ENCODE peak calls at places on chromosome 10, in eight cellular contexts. One of them, this sample, is unnamed.

GRCh38 chr10:129404091-129404490 is 63.0 kb upstream of the MGMT start:
- DNase-seq in tibial nerve: no peak
- DNase-seq in uterus: no peak
- DNase-seq in GM23338: no peak
- DNase-seq in astrocyte: no peak
- DNase-seq in brain microvascular endothelial cell: no peak
- DNase-seq in bronchial epithelial cell: no peak
- DNase-seq in PC-3: no peak
- DNase-seq in this sample: no peak

GRCh38 chr10:109726473-109726872 is 196.8 kb downstream of the XPNPEP1 start:
- DNase-seq in PC-3: no peak
- DNase-seq in GM23338: no peak
- DNase-seq in bronchial epithelial cell: no peak
- DNase-seq in brain microvascular endothelial cell: no peak
- DNase-seq in uterus: no peak
- DNase-seq in tibial nerve: no peak
- DNase-seq in astrocyte: no peak
- DNase-seq in this sample: no peak

GRCh38 chr10:50470345-50470744 is 153.4 kb downstream of the SGMS1 start:
- DNase-seq in tibial nerve: no peak
- DNase-seq in PC-3: peak; percentile 50
- DNase-seq in brain microvascular endothelial cell: no peak
- DNase-seq in GM23338: peak; percentile 18
- DNase-seq in bronchial epithelial cell: peak; percentile 8
- DNase-seq in astrocyte: no peak
- DNase-seq in uterus: no peak
- DNase-seq in this sample: no peak

GRCh38 chr10:61136151-61136550 is 192.2 kb upstream of the RHOBTB1 start:
- DNase-seq in PC-3: peak; percentile 59
- DNase-seq in brain microvascular endothelial cell: peak; percentile 40
- DNase-seq in uterus: no peak
- DNase-seq in GM23338: peak; percentile 32
- DNase-seq in astrocyte: peak; percentile 27
- DNase-seq in bronchial epithelial cell: peak; percentile 72
- DNase-seq in tibial nerve: no peak
- DNase-seq in this sample: no peak

GRCh38 chr10:3512263-3512662 is 272.7 kb downstream of the KLF6 start:
- DNase-seq in bronchial epithelial cell: no peak
- DNase-seq in astrocyte: no peak
- DNase-seq in GM23338: peak; percentile 47
- DNase-seq in PC-3: no peak
- DNase-seq in tibial nerve: no peak
- DNase-seq in uterus: no peak
- DNase-seq in brain microvascular endothelial cell: no peak
- DNase-seq in this sample: no peak

GRCh38 chr10:119320981-119321380 is 113.6 kb downstream of the GRK5 start:
- DNase-seq in PC-3: no peak
- DNase-seq in uterus: no peak
- DNase-seq in tibial nerve: no peak
- DNase-seq in brain microvascular endothelial cell: no peak
- DNase-seq in bronchial epithelial cell: no peak
- DNase-seq in GM23338: no peak
- DNase-seq in astrocyte: no peak
- DNase-seq in this sample: peak; percentile 30

GRCh38 chr10:101828734-101829551 is 10.7 kb upstream of the OGA start:
- DNase-seq in astrocyte: no peak
- DNase-seq in tibial nerve: no peak
- DNase-seq in PC-3: no peak
- DNase-seq in bronchial epithelial cell: no peak
- DNase-seq in brain microvascular endothelial cell: no peak
- DNase-seq in uterus: peak; percentile 53
- DNase-seq in GM23338: peak; percentile 31
- DNase-seq in this sample: peak; percentile 17

GRCh38 chr10:98956576-98957260 is 278.9 kb downstream of the HPSE2 start:
- DNase-seq in uterus: no peak
- DNase-seq in PC-3: no peak
- DNase-seq in bronchial epithelial cell: peak; percentile 21
- DNase-seq in brain microvascular endothelial cell: peak; percentile 31
- DNase-seq in astrocyte: peak; percentile 13
- DNase-seq in tibial nerve: no peak
- DNase-seq in GM23338: no peak
- DNase-seq in this sample: no peak

GRCh38 chr10:122632031-122632430 is 67.6 kb downstream of the C10orf120 start:
- DNase-seq in tibial nerve: no peak
- DNase-seq in PC-3: no peak
- DNase-seq in GM23338: no peak
- DNase-seq in uterus: no peak
- DNase-seq in bronchial epithelial cell: no peak
- DNase-seq in astrocyte: no peak
- DNase-seq in brain microvascular endothelial cell: no peak
- DNase-seq in this sample: no peak

GRCh38 chr10:57891201-57892006 is 376.3 kb downstream of the IPMK start:
- DNase-seq in GM23338: no peak
- DNase-seq in tibial nerve: no peak
- DNase-seq in bronchial epithelial cell: no peak
- DNase-seq in PC-3: peak; percentile 16
- DNase-seq in uterus: no peak
- DNase-seq in brain microvascular endothelial cell: no peak
- DNase-seq in astrocyte: no peak
- DNase-seq in this sample: no peak

GRCh38 chr10:67225226-67225625 is 299.4 kb downstream of the LRRTM3 start:
- DNase-seq in GM23338: no peak
- DNase-seq in uterus: no peak
- DNase-seq in bronchial epithelial cell: no peak
- DNase-seq in tibial nerve: no peak
- DNase-seq in astrocyte: no peak
- DNase-seq in brain microvascular endothelial cell: no peak
- DNase-seq in PC-3: no peak
- DNase-seq in this sample: no peak

GRCh38 chr10:61662794-61663259 is at the start of gene CABCOCO1:
- DNase-seq in uterus: peak; percentile 47
- DNase-seq in bronchial epithelial cell: peak; percentile 21
- DNase-seq in tibial nerve: no peak
- DNase-seq in GM23338: peak; percentile 86
- DNase-seq in PC-3: peak; percentile 91
- DNase-seq in brain microvascular endothelial cell: peak; percentile 33
- DNase-seq in astrocyte: peak; percentile 47
- DNase-seq in this sample: peak; percentile 92

GRCh38 chr10:96287392-96288105 is 16.2 kb upstream of the BLNK start:
- DNase-seq in bronchial epithelial cell: peak; percentile 79
- DNase-seq in tibial nerve: no peak
- DNase-seq in uterus: no peak
- DNase-seq in PC-3: no peak
- DNase-seq in GM23338: no peak
- DNase-seq in brain microvascular endothelial cell: no peak
- DNase-seq in astrocyte: no peak
- DNase-seq in this sample: no peak

GRCh38 chr10:11229893-11230292 is 212.2 kb downstream of the CELF2 start:
- DNase-seq in bronchial epithelial cell: no peak
- DNase-seq in PC-3: no peak
- DNase-seq in brain microvascular endothelial cell: no peak
- DNase-seq in uterus: no peak
- DNase-seq in GM23338: no peak
- DNase-seq in tibial nerve: no peak
- DNase-seq in astrocyte: no peak
- DNase-seq in this sample: no peak

GRCh38 chr10:43371418-43371817 is at the start of gene FXYD4:
- DNase-seq in uterus: no peak
- DNase-seq in GM23338: no peak
- DNase-seq in astrocyte: no peak
- DNase-seq in bronchial epithelial cell: no peak
- DNase-seq in tibial nerve: no peak
- DNase-seq in PC-3: no peak
- DNase-seq in brain microvascular endothelial cell: no peak
- DNase-seq in this sample: no peak

GRCh38 chr10:87559392-87559791 is 54.7 kb downstream of the MINPP1 start:
- DNase-seq in uterus: no peak
- DNase-seq in brain microvascular endothelial cell: no peak
- DNase-seq in PC-3: no peak
- DNase-seq in astrocyte: no peak
- DNase-seq in GM23338: peak; percentile 42
- DNase-seq in tibial nerve: no peak
- DNase-seq in bronchial epithelial cell: no peak
- DNase-seq in this sample: no peak

GRCh38 chr10:110774069-110775021 is 97.4 kb upstream of the PDCD4 start:
- DNase-seq in tibial nerve: no peak
- DNase-seq in brain microvascular endothelial cell: peak; percentile 89
- DNase-seq in astrocyte: peak; percentile 84
- DNase-seq in PC-3: peak; percentile 83
- DNase-seq in GM23338: no peak
- DNase-seq in bronchial epithelial cell: peak; percentile 97
- DNase-seq in uterus: no peak
- DNase-seq in this sample: peak; percentile 96

DNA sequence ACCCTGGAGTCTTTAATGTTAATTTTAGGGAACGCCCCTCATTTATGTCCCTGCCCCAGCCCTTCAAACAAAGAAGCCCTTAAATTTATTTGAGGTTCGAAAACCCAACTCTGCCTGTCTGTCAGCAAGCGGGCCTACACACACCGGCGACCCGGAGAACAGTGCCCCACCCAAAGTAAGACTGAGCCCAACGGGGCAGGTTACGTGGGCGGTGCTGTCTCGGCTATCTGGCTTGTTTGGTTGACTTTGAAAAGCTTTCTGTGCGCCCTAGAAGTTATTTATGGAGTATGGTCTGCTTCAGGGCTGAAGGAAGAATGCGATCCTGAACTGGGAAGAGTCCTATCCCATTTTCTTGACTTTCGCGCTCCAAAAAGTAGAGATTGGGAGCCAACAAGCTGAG is 1.5 kb downstream of the INA start:
- DNase-seq in GM23338: no peak
- DNase-seq in uterus: no peak
- DNase-seq in tibial nerve: no peak
- DNase-seq in brain microvascular endothelial cell: no peak
- DNase-seq in bronchial epithelial cell: no peak
- DNase-seq in astrocyte: no peak
- DNase-seq in PC-3: no peak
- DNase-seq in this sample: peak; percentile 74
- H3K4me3 ChIP-seq in GM23338: peak overlapping the region; percentile 85
- H3K4me3 ChIP-seq in uterus: no peak overlapping the region
- H3K4me3 ChIP-seq in tibial nerve: no peak overlapping the region
- H3K4me3 ChIP-seq in brain microvascular endothelial cell: no peak overlapping the region
- H3K4me3 ChIP-seq in bronchial epithelial cell: no peak overlapping the region
- H3K4me3 ChIP-seq in astrocyte: no peak overlapping the region
- H3K4me3 ChIP-seq in PC-3: no peak overlapping the region
- H3K4me3 ChIP-seq in this sample: no peak overlapping the region

DNA sequence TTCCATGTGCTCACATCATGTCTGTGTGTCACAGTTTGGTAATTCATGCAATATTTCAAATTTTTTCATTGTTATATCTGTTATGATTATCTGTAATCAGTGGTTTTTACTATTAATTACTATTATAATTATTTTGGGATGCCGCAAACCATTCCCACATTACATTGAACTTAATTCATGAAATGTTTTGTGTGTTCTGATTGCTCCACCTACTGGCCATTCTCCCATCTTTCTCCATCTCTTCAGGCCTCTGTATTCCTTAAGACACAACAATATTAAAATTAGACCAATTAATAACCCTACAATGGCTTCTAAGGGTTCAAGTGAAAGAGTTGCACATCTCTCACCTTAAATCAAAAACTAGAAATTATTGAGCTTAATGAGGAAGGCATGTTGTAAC is 398.5 kb downstream of the PCDH15 start:
- DNase-seq in tibial nerve: no peak
- DNase-seq in brain microvascular endothelial cell: no peak
- DNase-seq in PC-3: peak; percentile 76
- DNase-seq in GM23338: peak; percentile 71
- DNase-seq in uterus: no peak
- DNase-seq in bronchial epithelial cell: peak; percentile 50
- DNase-seq in astrocyte: peak; percentile 1
- DNase-seq in this sample: no peak
- TF ChIP-seq CTCF in tibial nerve: no peak
- TF ChIP-seq CTCF in brain microvascular endothelial cell: peak; percentile 40
- TF ChIP-seq CTCF in PC-3: peak; percentile 92
- TF ChIP-seq CTCF in GM23338: peak; percentile 76
- TF ChIP-seq CTCF in uterus: no peak
- TF ChIP-seq CTCF in bronchial epithelial cell: peak; percentile 40
- TF ChIP-seq CTCF in astrocyte: peak; percentile 34
- TF ChIP-seq CTCF in this sample: no peak

GRCh38 chr10:97451605-97452004 is 5.6 kb downstream of the ZDHHC16 start:
- DNase-seq in GM23338: no peak
- DNase-seq in brain microvascular endothelial cell: no peak
- DNase-seq in PC-3: no peak
- DNase-seq in tibial nerve: no peak
- DNase-seq in uterus: no peak
- DNase-seq in bronchial epithelial cell: no peak
- DNase-seq in astrocyte: no peak
- DNase-seq in this sample: no peak

GRCh38 chr10:97452352-97452751 is 6.4 kb downstream of the ZDHHC16 start:
- DNase-seq in brain microvascular endothelial cell: no peak
- DNase-seq in bronchial epithelial cell: no peak
- DNase-seq in GM23338: no peak
- DNase-seq in astrocyte: no peak
- DNase-seq in PC-3: no peak
- DNase-seq in tibial nerve: no peak
- DNase-seq in uterus: no peak
- DNase-seq in this sample: no peak

GRCh38 chr10:97456034-97456685 is 10.2 kb downstream of the ZDHHC16 start:
- DNase-seq in brain microvascular endothelial cell: no peak
- DNase-seq in bronchial epithelial cell: no peak
- DNase-seq in GM23338: no peak
- DNase-seq in astrocyte: no peak
- DNase-seq in uterus: no peak
- DNase-seq in PC-3: no peak
- DNase-seq in tibial nerve: no peak
- DNase-seq in this sample: peak; percentile 73

GRCh38 chr10:97456686-97457065 is 10.7 kb downstream of the ZDHHC16 start:
- DNase-seq in PC-3: no peak
- DNase-seq in brain microvascular endothelial cell: no peak
- DNase-seq in bronchial epithelial cell: no peak
- DNase-seq in tibial nerve: no peak
- DNase-seq in astrocyte: no peak
- DNase-seq in uterus: no peak
- DNase-seq in GM23338: no peak
- DNase-seq in this sample: no peak

GRCh38 chr10:97454330-97455036 is 8.5 kb downstream of the ZDHHC16 start:
- DNase-seq in tibial nerve: no peak
- DNase-seq in GM23338: no peak
- DNase-seq in brain microvascular endothelial cell: no peak
- DNase-seq in astrocyte: no peak
- DNase-seq in PC-3: no peak
- DNase-seq in uterus: no peak
- DNase-seq in bronchial epithelial cell: peak; percentile 82
- DNase-seq in this sample: no peak
- H3K36me3 ChIP-seq in tibial nerve: peaks cover 6% of the 10 kb centered on the region
- H3K36me3 ChIP-seq in GM23338: peaks cover 34% of the 10 kb centered on the region
- H3K36me3 ChIP-seq in brain microvascular endothelial cell: peaks cover 67% of the 10 kb centered on the region
- H3K36me3 ChIP-seq in astrocyte: peaks cover 52% of the 10 kb centered on the region
- H3K36me3 ChIP-seq in PC-3: peaks cover 28% of the 10 kb centered on the region
- H3K36me3 ChIP-seq in uterus: no peaks in the 10 kb centered on the region
- H3K36me3 ChIP-seq in bronchial epithelial cell: peaks cover 14% of the 10 kb centered on the region
- H3K36me3 ChIP-seq in this sample: peaks cover 59% of the 10 kb centered on the region

DNA sequence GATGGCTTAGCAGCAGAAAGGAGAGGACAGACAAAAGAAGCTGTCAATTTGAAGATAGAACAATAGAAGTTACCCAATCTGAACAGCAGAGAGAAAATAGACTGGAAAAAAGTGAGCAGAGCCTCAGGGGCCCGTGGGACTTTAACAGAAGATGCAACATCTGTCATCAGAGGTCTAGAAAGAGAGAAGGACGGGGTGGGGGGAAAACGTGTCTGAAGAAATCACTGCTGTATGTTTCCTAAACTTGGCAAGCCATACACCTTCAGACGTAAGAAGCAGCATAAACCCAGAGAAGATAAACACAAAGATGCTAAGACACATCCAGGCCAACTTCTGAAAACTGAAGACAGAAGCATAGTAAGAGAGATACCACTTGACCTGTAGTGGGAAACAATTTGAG is 8.0 kb downstream of the WDR37 start:
- DNase-seq in PC-3: no peak
- DNase-seq in astrocyte: no peak
- DNase-seq in uterus: no peak
- DNase-seq in GM23338: no peak
- DNase-seq in bronchial epithelial cell: no peak
- DNase-seq in brain microvascular endothelial cell: no peak
- DNase-seq in tibial nerve: no peak
- DNase-seq in this sample: no peak
- H3K4me3 ChIP-seq in PC-3: no peak overlapping the region
- H3K4me3 ChIP-seq in astrocyte: no peak overlapping the region
- H3K4me3 ChIP-seq in uterus: no peak overlapping the region
- H3K4me3 ChIP-seq in GM23338: no peak overlapping the region
- H3K4me3 ChIP-seq in bronchial epithelial cell: no peak overlapping the region
- H3K4me3 ChIP-seq in brain microvascular endothelial cell: no peak overlapping the region
- H3K4me3 ChIP-seq in tibial nerve: no peak overlapping the region
- H3K4me3 ChIP-seq in this sample: no peak overlapping the region